ENCODE peak calls at places on chromosome 21, in ten cellular contexts. One of them, this sample, is unnamed.

GRCh38 chr21:15549671-15550070 is 180.1 kb upstream of the USP25 start:
- DNase-seq in A549: no peak
- DNase-seq in transverse colon: no peak
- DNase-seq in right lobe of liver: no peak
- DNase-seq in fibroblast of lung: no peak
- DNase-seq in GM12865: no peak
- DNase-seq in CD8-positive, alpha-beta T cell: no peak
- DNase-seq in tibial artery: no peak
- DNase-seq in mucosa of descending colon: no peak
- DNase-seq in tibial nerve: no peak
- DNase-seq in this sample: no peak

GRCh38 chr21:22965455-22966125 is 1967.4 kb downstream of the NCAM2 start:
- DNase-seq in A549: no peak
- DNase-seq in transverse colon: no peak
- DNase-seq in right lobe of liver: no peak
- DNase-seq in fibroblast of lung: no peak
- DNase-seq in GM12865: no peak
- DNase-seq in CD8-positive, alpha-beta T cell: no peak
- DNase-seq in tibial artery: no peak
- DNase-seq in mucosa of descending colon: no peak
- DNase-seq in tibial nerve: no peak
- DNase-seq in this sample: no peak

GRCh38 chr21:16634522-16634914 is 878.3 kb upstream of the CXADR start:
- DNase-seq in A549: no peak
- DNase-seq in transverse colon: no peak
- DNase-seq in right lobe of liver: no peak
- DNase-seq in fibroblast of lung: peak; percentile 8
- DNase-seq in GM12865: no peak
- DNase-seq in CD8-positive, alpha-beta T cell: no peak
- DNase-seq in tibial artery: no peak
- DNase-seq in mucosa of descending colon: no peak
- DNase-seq in tibial nerve: no peak
- DNase-seq in this sample: no peak

GRCh38 chr21:46048926-46049889 is 48.7 kb upstream of the COL6A2 start:
- DNase-seq in A549: no peak
- DNase-seq in transverse colon: peak; percentile 72
- DNase-seq in right lobe of liver: no peak
- DNase-seq in fibroblast of lung: peak; percentile 100
- DNase-seq in GM12865: no peak
- DNase-seq in CD8-positive, alpha-beta T cell: no peak
- DNase-seq in tibial artery: peak; percentile 92
- DNase-seq in mucosa of descending colon: peak; percentile 64
- DNase-seq in tibial nerve: peak; percentile 90
- DNase-seq in this sample: no peak

GRCh38 chr21:18443686-18444085 is 40.1 kb upstream of the TMPRSS15 start:
- DNase-seq in A549: no peak
- DNase-seq in transverse colon: no peak
- DNase-seq in right lobe of liver: peak; percentile 35
- DNase-seq in fibroblast of lung: no peak
- DNase-seq in GM12865: peak; percentile 0
- DNase-seq in CD8-positive, alpha-beta T cell: peak; percentile 19
- DNase-seq in tibial artery: no peak
- DNase-seq in mucosa of descending colon: no peak
- DNase-seq in tibial nerve: no peak
- DNase-seq in this sample: no peak

GRCh38 chr21:39313042-39313456 is 383 bp downstream of the BRWD1 start:
- DNase-seq in A549: no peak
- DNase-seq in transverse colon: peak; percentile 44
- DNase-seq in right lobe of liver: peak; percentile 68
- DNase-seq in fibroblast of lung: no peak
- DNase-seq in GM12865: peak; percentile 31
- DNase-seq in CD8-positive, alpha-beta T cell: no peak
- DNase-seq in tibial artery: no peak
- DNase-seq in mucosa of descending colon: peak; percentile 79
- DNase-seq in tibial nerve: peak; percentile 10
- DNase-seq in this sample: no peak

GRCh38 chr21:15731243-15731613 is 1.4 kb downstream of the USP25 start:
- DNase-seq in A549: no peak
- DNase-seq in transverse colon: no peak
- DNase-seq in right lobe of liver: no peak
- DNase-seq in fibroblast of lung: peak; percentile 30
- DNase-seq in GM12865: peak; percentile 11
- DNase-seq in CD8-positive, alpha-beta T cell: no peak
- DNase-seq in tibial artery: no peak
- DNase-seq in mucosa of descending colon: no peak
- DNase-seq in tibial nerve: no peak
- DNase-seq in this sample: no peak

GRCh38 chr21:40924641-40925040 is 77.7 kb upstream of the DSCAM start:
- DNase-seq in A549: no peak
- DNase-seq in transverse colon: no peak
- DNase-seq in right lobe of liver: no peak
- DNase-seq in fibroblast of lung: no peak
- DNase-seq in GM12865: no peak
- DNase-seq in CD8-positive, alpha-beta T cell: no peak
- DNase-seq in tibial artery: no peak
- DNase-seq in mucosa of descending colon: no peak
- DNase-seq in tibial nerve: no peak
- DNase-seq in this sample: no peak

GRCh38 chr21:21003701-21004100 is 5.5 kb downstream of the NCAM2 start:
- DNase-seq in A549: peak; percentile 16
- DNase-seq in transverse colon: no peak
- DNase-seq in right lobe of liver: no peak
- DNase-seq in fibroblast of lung: peak; percentile 60
- DNase-seq in GM12865: peak; percentile 2
- DNase-seq in CD8-positive, alpha-beta T cell: no peak
- DNase-seq in tibial artery: no peak
- DNase-seq in mucosa of descending colon: no peak
- DNase-seq in tibial nerve: no peak
- DNase-seq in this sample: no peak

GRCh38 chr21:41950941-41951408 is 2.8 kb downstream of the C2CD2 start:
- DNase-seq in A549: no peak
- DNase-seq in transverse colon: no peak
- DNase-seq in right lobe of liver: no peak
- DNase-seq in fibroblast of lung: no peak
- DNase-seq in GM12865: no peak
- DNase-seq in CD8-positive, alpha-beta T cell: no peak
- DNase-seq in tibial artery: no peak
- DNase-seq in mucosa of descending colon: no peak
- DNase-seq in tibial nerve: no peak
- DNase-seq in this sample: no peak

GRCh38 chr21:37166733-37167132 is 93.7 kb downstream of the TTC3 start:
- DNase-seq in A549: peak; percentile 12
- DNase-seq in transverse colon: no peak
- DNase-seq in right lobe of liver: no peak
- DNase-seq in fibroblast of lung: no peak
- DNase-seq in GM12865: peak; percentile 50
- DNase-seq in CD8-positive, alpha-beta T cell: no peak
- DNase-seq in tibial artery: no peak
- DNase-seq in mucosa of descending colon: no peak
- DNase-seq in tibial nerve: no peak
- DNase-seq in this sample: no peak
- TF ChIP-seq CTCF in A549: peak; percentile 27
- TF ChIP-seq CTCF in transverse colon: no peak
- TF ChIP-seq CTCF in right lobe of liver: no peak
- TF ChIP-seq CTCF in fibroblast of lung: no peak
- TF ChIP-seq CTCF in GM12865: no peak
- TF ChIP-seq CTCF in CD8-positive, alpha-beta T cell: no peak
- TF ChIP-seq CTCF in tibial artery: no peak
- TF ChIP-seq CTCF in mucosa of descending colon: no peak
- TF ChIP-seq CTCF in tibial nerve: no peak
- TF ChIP-seq CTCF in this sample: peak; percentile 54

DNA sequence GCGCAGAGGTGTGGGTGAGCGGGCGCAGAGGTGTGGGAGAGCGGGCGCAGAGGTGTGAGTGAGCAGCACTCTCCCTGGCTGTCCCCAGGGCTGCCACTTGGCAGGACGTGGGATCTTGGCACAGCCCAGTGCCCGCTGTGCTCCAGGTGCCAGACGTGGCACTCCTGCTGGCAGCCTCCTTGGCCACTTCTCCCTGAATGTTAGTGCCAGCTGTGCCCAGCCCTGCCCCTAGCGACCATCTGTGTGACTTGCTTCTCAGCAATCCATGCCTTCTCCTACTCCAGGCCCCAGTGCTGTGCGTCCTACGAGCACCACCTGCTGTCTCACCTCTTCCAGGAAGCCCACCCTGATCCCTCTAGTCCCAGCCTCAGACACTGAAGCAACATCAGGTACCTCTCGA is 30.5 kb downstream of the KRTAP10-1 start:
- DNase-seq in A549: peak; percentile 39
- DNase-seq in transverse colon: peak; percentile 74
- DNase-seq in right lobe of liver: peak; percentile 91
- DNase-seq in fibroblast of lung: no peak
- DNase-seq in GM12865: peak; percentile 18
- DNase-seq in CD8-positive, alpha-beta T cell: no peak
- DNase-seq in tibial artery: no peak
- DNase-seq in mucosa of descending colon: peak; percentile 79
- DNase-seq in tibial nerve: no peak
- DNase-seq in this sample: no peak
- TF ChIP-seq CTCF in A549: no peak
- TF ChIP-seq CTCF in transverse colon: peak; percentile 39
- TF ChIP-seq CTCF in right lobe of liver: peak; percentile 40
- TF ChIP-seq CTCF in fibroblast of lung: no peak
- TF ChIP-seq CTCF in GM12865: peak; percentile 40
- TF ChIP-seq CTCF in CD8-positive, alpha-beta T cell: no peak
- TF ChIP-seq CTCF in tibial artery: no peak
- TF ChIP-seq CTCF in mucosa of descending colon: peak; percentile 29
- TF ChIP-seq CTCF in tibial nerve: no peak
- TF ChIP-seq CTCF in this sample: no peak

DNA sequence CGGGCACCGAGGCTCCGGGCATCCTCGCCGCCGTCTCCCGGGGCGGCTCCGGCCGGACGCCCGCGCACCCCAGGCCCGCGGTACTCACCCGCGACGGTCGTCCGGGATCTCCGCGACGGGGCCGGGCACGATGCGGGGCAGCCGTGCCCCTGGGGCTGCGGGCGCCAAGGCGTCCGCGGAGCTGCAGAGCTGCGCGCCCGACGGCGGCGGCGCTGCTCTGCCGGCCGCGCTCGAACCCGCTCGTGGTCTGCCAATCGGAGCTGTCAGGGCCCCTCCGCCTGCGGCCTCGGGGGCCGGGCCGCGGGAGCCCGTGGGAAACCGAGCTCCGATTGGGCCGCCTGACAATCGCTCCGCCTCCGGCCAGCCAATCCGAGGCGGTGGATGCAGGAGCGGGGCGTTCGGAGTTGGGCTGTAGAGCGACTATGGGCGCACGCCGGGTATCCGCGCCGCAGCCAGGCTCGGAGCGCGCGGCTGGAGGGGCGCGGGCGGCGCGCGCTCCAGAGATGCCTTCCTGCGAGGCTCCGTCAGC is 100.6 kb upstream of the SOD1 start:
- DNase-seq in A549: peak; percentile 88
- DNase-seq in transverse colon: peak; percentile 89
- DNase-seq in right lobe of liver: peak; percentile 79
- DNase-seq in fibroblast of lung: peak; percentile 90
- DNase-seq in GM12865: peak; percentile 69
- DNase-seq in CD8-positive, alpha-beta T cell: peak; percentile 89
- DNase-seq in tibial artery: peak; percentile 37
- DNase-seq in mucosa of descending colon: peak; percentile 91
- DNase-seq in tibial nerve: peak; percentile 70
- DNase-seq in this sample: peak; percentile 92
- TF ChIP-seq CTCF in A549: no peak
- TF ChIP-seq CTCF in transverse colon: peak; percentile 10
- TF ChIP-seq CTCF in right lobe of liver: no peak
- TF ChIP-seq CTCF in fibroblast of lung: no peak
- TF ChIP-seq CTCF in GM12865: no peak
- TF ChIP-seq CTCF in CD8-positive, alpha-beta T cell: no peak
- TF ChIP-seq CTCF in tibial artery: no peak
- TF ChIP-seq CTCF in mucosa of descending colon: peak; percentile 22
- TF ChIP-seq CTCF in tibial nerve: no peak
- TF ChIP-seq CTCF in this sample: peak; percentile 52

GRCh38 chr21:43316156-43316845 is 110.6 kb downstream of the SIK1 start:
- DNase-seq in A549: no peak
- DNase-seq in transverse colon: no peak
- DNase-seq in right lobe of liver: peak; percentile 40
- DNase-seq in fibroblast of lung: no peak
- DNase-seq in GM12865: no peak
- DNase-seq in CD8-positive, alpha-beta T cell: no peak
- DNase-seq in tibial artery: no peak
- DNase-seq in mucosa of descending colon: no peak
- DNase-seq in tibial nerve: no peak
- DNase-seq in this sample: no peak

GRCh38 chr21:43313939-43314405 is 113.0 kb downstream of the SIK1 start:
- DNase-seq in A549: no peak
- DNase-seq in transverse colon: no peak
- DNase-seq in right lobe of liver: no peak
- DNase-seq in fibroblast of lung: no peak
- DNase-seq in GM12865: peak; percentile 86
- DNase-seq in CD8-positive, alpha-beta T cell: no peak
- DNase-seq in tibial artery: no peak
- DNase-seq in mucosa of descending colon: no peak
- DNase-seq in tibial nerve: no peak
- DNase-seq in this sample: no peak

GRCh38 chr21:43313221-43313938 is 113.6 kb downstream of the SIK1 start:
- DNase-seq in A549: no peak
- DNase-seq in transverse colon: no peak
- DNase-seq in right lobe of liver: peak; percentile 54
- DNase-seq in fibroblast of lung: no peak
- DNase-seq in GM12865: peak; percentile 53
- DNase-seq in CD8-positive, alpha-beta T cell: no peak
- DNase-seq in tibial artery: no peak
- DNase-seq in mucosa of descending colon: no peak
- DNase-seq in tibial nerve: no peak
- DNase-seq in this sample: no peak

GRCh38 chr21:43317254-43317748 is 109.6 kb downstream of the SIK1 start:
- DNase-seq in A549: no peak
- DNase-seq in transverse colon: no peak
- DNase-seq in right lobe of liver: no peak
- DNase-seq in fibroblast of lung: no peak
- DNase-seq in GM12865: no peak
- DNase-seq in CD8-positive, alpha-beta T cell: no peak
- DNase-seq in tibial artery: no peak
- DNase-seq in mucosa of descending colon: no peak
- DNase-seq in tibial nerve: no peak
- DNase-seq in this sample: no peak

DNA sequence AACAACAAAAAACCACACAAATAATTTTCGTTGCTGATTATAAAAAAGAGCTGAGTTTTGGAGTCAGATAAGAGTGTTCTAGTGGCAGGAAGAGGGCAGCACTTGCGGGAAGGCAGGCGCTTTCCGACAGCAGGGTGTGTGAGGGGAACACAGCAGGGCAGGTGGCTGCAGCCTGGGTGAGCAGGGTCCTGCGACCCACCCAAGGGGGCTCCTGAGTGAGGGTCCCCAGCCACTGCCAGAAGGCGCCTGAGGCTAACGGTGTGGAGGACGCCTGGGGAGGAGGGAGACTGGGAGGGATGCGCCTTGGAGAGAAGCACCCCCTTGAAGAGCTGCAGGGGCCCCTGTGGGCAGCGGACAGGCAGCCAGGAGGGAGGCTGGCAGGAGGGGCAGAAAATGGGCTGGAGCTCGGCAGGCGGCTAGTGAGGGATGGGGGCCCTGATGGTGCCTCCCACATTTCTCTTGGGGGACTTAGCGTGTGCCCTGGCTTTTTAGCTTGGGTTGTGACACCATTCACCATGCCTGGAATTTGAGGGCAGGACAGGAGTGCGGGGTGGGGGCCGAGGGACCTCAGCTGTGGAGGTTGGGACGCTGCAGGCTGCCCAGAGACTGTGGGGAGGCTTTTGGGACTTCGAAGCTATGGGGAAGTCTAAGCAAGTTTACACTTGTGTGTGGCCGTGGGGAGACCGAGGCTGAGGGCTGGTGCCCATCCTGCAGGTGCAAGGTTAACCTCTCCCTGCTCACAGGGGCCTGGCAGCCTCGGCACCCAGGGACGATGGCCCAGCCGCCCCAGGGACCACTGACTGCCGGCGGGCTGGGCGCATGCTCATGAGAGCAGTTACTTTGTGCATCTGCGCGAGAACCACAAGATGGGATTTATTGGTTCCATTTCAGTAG is 111.4 kb downstream of the SIK1 start:
- DNase-seq in A549: no peak
- DNase-seq in transverse colon: no peak
- DNase-seq in right lobe of liver: peak; percentile 48
- DNase-seq in fibroblast of lung: no peak
- DNase-seq in GM12865: no peak
- DNase-seq in CD8-positive, alpha-beta T cell: peak; percentile 60
- DNase-seq in tibial artery: no peak
- DNase-seq in mucosa of descending colon: no peak
- DNase-seq in tibial nerve: no peak
- DNase-seq in this sample: no peak
- TF ChIP-seq CTCF in A549: no peak
- TF ChIP-seq CTCF in transverse colon: no peak
- TF ChIP-seq CTCF in right lobe of liver: no peak
- TF ChIP-seq CTCF in fibroblast of lung: no peak
- TF ChIP-seq CTCF in GM12865: peak; percentile 5
- TF ChIP-seq CTCF in CD8-positive, alpha-beta T cell: no peak
- TF ChIP-seq CTCF in tibial artery: no peak
- TF ChIP-seq CTCF in mucosa of descending colon: no peak
- TF ChIP-seq CTCF in tibial nerve: no peak
- TF ChIP-seq CTCF in this sample: peak; percentile 15